ENCODE peak calls at places on chromosomes 2 and 18, in five cellular contexts. G, K, S, I and W are unnamed samples.

GRCh38 chr18:9614401-9615279 is at the start of gene PPP4R1:
- DNase-seq in G (peak; percentile 78), K (peak; percentile 81), S (peak; percentile 64), I (peak; percentile 90), W (peak; percentile 84)

GRCh38 chr2:39504790-39505335 is 67.8 kb upstream of the MAP4K3 start:
- DNase-seq in G (no peak), K (no peak), S (no peak), I (no peak), W (peak; percentile 85)

GRCh38 chr2:232887171-232887850 is 17.2 kb downstream of the SNORC start:
- DNase-seq in G (no peak), K (peak; percentile 12), S (no peak), I (no peak), W (no peak)

GRCh38 chr2:47293967-47294366 is 109.0 kb upstream of the MSH2 start:
- DNase-seq in G (no peak), K (peak; percentile 49), S (no peak), I (no peak), W (no peak)

GRCh38 chr2:181457741-181458425 is 697 bp downstream of the ITGA4 start:
- DNase-seq in G (no peak), K (peak; percentile 26), S (peak; percentile 12), I (peak; percentile 65), W (peak; percentile 17)

GRCh38 chr2:147910990-147911473 is 66.2 kb downstream of the ACVR2A start:
- DNase-seq in G (peak; percentile 30), K (peak; percentile 20), S (no peak), I (no peak), W (peak; percentile 71)

GRCh38 chr2:214127178-214127970 is 283.5 kb upstream of the VWC2L start:
- DNase-seq in G (peak; percentile 40), K (no peak), S (peak; percentile 21), I (no peak), W (peak; percentile 89)

GRCh38 chr18:9765505-9765904 is 57.4 kb downstream of the RAB31 start:
- DNase-seq in G (no peak), K (no peak), S (no peak), I (no peak), W (no peak)

GRCh38 chr2:10267551-10268465 is 34.9 kb upstream of the HPCAL1 start:
- DNase-seq in G (no peak), K (peak; percentile 40), S (no peak), I (no peak), W (peak; percentile 11)

GRCh38 chr2:36858551-36859365 is 107.6 kb downstream of the STRN start:
- DNase-seq in G (no peak), K (no peak), S (no peak), I (no peak), W (no peak)

GRCh38 chr2:25332571-25332970 is 9.2 kb downstream of the DNMT3A start:
- DNase-seq in G (no peak), K (no peak), S (no peak), I (peak; percentile 66), W (no peak)

GRCh38 chr2:179440642-179441251 is 176.1 kb upstream of the SESTD1 start:
- DNase-seq in G (no peak), K (peak; percentile 18), S (no peak), I (no peak), W (peak; percentile 49)
- TF ChIP-seq CTCF in G (no peak), K (peak; percentile 34), S (peak; percentile 47), I (peak; percentile 39), W (peak; percentile 58)

DNA sequence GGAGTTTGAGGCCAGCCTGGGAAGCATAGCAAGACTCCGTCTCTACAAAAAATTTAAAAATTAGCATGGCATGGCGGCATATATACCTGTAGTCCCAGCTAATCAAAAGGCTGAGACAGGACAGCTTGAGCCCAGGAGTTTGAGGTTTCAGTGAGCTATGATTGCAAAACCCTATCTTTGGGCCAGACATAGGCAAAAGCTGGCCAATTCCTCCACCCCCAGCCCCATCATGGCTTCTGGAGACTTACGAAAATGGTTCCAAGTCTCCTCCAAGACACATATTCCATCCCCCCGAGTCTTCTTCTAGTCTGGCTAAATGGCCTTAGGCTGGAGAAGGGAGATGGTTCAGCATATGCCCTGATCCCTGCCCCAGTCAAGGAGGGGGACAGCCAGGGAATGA is 172.8 kb upstream of the HAAO start:
- DNase-seq in G (no peak), K (no peak), S (no peak), I (no peak), W (no peak)
- H3K4me3 ChIP-seq in G (no peak overlapping the region), K (no peak overlapping the region), S (no peak overlapping the region), I (no peak overlapping the region), W (no peak overlapping the region)

DNA sequence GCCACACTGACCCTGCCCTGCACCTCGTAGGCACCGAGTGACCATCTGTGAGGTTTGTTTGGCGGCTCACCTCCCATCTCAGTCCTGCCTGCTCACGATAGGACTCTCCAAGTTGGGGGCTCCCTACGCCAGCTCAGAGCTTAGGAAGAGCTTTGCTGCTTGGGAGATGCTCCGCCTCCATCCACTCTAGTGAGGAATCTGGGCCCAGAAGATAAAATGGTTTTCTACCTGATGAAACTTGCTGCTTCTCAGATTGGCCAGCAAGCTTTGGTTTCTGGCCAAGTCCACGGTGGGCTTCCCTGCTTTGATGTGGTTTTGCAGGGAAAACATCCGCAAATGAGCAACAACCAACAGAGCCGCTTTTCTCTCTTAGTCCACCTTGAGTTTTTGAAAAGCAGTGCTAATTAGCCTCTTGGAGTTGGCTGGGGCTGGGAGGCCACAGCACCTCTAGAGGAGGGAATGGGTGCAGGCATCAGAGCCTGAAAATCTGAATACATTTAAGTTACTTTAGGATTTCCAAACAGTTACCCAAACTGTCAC is 42.2 kb downstream of the THNSL2 start:
- DNase-seq in G (no peak), K (no peak), S (no peak), I (no peak), W (peak; percentile 41)
- TF ChIP-seq CTCF in G (no peak), K (no peak), S (peak; percentile 15), I (peak; percentile 24), W (peak; percentile 88)

DNA sequence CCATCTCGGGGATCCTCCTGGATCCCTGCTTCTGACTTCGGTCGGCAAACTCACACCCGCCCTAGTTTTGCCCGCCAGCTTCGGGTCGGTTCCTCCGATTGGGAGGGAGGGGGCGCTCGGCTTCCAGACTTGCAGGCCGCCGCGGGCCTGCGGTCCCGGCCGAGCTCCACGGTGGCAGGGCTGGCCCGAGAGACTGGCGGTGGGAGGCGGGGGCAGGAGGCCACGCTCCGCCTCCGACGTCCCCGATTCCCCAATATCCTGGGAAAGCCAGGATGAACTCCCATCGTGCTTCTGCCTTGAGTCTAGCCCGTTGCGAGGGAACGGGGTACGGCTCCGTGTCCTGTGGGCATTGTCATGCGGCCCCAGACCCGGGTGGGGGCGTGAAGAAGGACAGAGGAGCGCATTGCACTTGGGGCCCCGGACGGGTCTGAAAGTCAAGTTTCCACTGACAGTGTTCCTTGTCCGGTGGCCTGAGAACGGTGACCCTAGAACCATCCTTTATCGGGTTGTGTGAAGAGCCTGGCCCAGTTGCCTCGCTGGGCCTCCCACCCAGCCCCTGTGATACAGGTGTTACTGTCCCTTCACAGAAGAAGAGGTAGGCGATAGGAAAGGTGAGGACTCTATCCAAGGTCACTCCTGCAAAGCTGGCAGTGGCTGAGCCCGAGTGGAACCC is 2.4 kb upstream of the INHBB start:
- DNase-seq in G (peak; percentile 83), K (peak; percentile 92), S (peak; percentile 75), I (peak; percentile 87), W (peak; percentile 77)
- H3K4me3 ChIP-seq in G (no peak overlapping the region), K (peak overlapping the region; percentile 66), S (no peak overlapping the region), I (peak overlapping the region; percentile 73), W (no peak overlapping the region)

DNA sequence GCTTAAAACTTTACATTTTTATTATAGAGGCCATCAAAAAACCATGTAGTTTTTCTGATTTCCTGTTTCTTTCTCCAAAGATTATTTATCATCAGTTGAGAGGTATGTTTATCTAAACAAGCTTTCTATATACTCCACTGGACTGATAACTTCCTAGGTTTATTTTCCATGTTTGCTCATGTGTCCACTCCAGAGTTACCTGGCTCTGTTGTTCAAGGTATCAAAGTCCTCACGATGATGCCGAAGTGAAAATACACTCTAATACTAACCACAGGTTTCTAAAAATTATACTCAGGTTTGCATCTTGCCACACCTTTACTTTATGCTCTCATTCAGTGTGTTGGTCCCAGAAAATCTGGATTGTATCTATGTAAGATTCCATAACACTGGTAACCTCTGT is 287.9 kb upstream of the GULP1 start:
- DNase-seq in G (no peak), K (no peak), S (no peak), I (no peak), W (no peak)
- TF ChIP-seq CTCF in G (no peak), K (no peak), S (no peak), I (no peak), W (no peak)

GRCh38 chr2:152337511-152337903 is 2.5 kb downstream of the FMNL2 start:
- DNase-seq in G (no peak), K (no peak), S (no peak), I (no peak), W (no peak)

GRCh38 chr2:152336103-152336853 is 1.3 kb downstream of the FMNL2 start:
- DNase-seq in G (peak; percentile 55), K (peak; percentile 76), S (peak; percentile 61), I (peak; percentile 77), W (peak; percentile 59)

GRCh38 chr2:152335851-152336102 is 803 bp downstream of the FMNL2 start:
- DNase-seq in G (no peak), K (no peak), S (no peak), I (no peak), W (no peak)

GRCh38 chr2:152335016-152335850 is at the start of gene FMNL2:
- DNase-seq in G (peak; percentile 83), K (peak; percentile 92), S (peak; percentile 75), I (peak; percentile 90), W (peak; percentile 86)

GRCh38 chr2:152336854-152337510 is 2.0 kb downstream of the FMNL2 start:
- DNase-seq in G (no peak), K (peak; percentile 27), S (peak; percentile 21), I (no peak), W (peak; percentile 34)
- H3K4me3 ChIP-seq in G (peak overlapping the region; percentile 91), K (peak overlapping the region; percentile 85), S (peak overlapping the region; percentile 86), I (peak overlapping the region; percentile 99), W (peak overlapping the region; percentile 69)